ENCODE peak calls at places on chromosomes 11 and 22, in ten cellular contexts. One of them, this sample, is unnamed.

GRCh38 chr22:37485714-37486223 is 415 bp downstream of the MFNG start:
- DNase-seq in posterior cingulate gyrus: no peak
- DNase-seq in NCI-H1092: no peak
- DNase-seq in sciatic nerve: no peak
- DNase-seq in posterior vena cava: no peak
- DNase-seq in NCI-H69: no peak
- DNase-seq in uterus: no peak
- DNase-seq in left ventricle myocardium inferior: no peak
- DNase-seq in right cardiac atrium: no peak
- DNase-seq in GM23338: no peak
- DNase-seq in this sample: no peak

GRCh38 chr11:2401436-2401984 is 960 bp downstream of the TSSC4 start:
- DNase-seq in NCI-H69: no peak
- DNase-seq in right cardiac atrium: no peak
- DNase-seq in GM23338: no peak
- DNase-seq in left ventricle myocardium inferior: no peak
- DNase-seq in posterior cingulate gyrus: no peak
- DNase-seq in uterus: no peak
- DNase-seq in sciatic nerve: no peak
- DNase-seq in NCI-H1092: no peak
- DNase-seq in posterior vena cava: no peak
- DNase-seq in this sample: no peak

GRCh38 chr22:30279389-30279788 is 9.9 kb downstream of the CASTOR1 start:
- DNase-seq in NCI-H1092: no peak
- DNase-seq in posterior cingulate gyrus: no peak
- DNase-seq in right cardiac atrium: peak; percentile 86
- DNase-seq in NCI-H69: no peak
- DNase-seq in left ventricle myocardium inferior: peak; percentile 60
- DNase-seq in GM23338: no peak
- DNase-seq in sciatic nerve: peak; percentile 81
- DNase-seq in posterior vena cava: peak; percentile 90
- DNase-seq in uterus: no peak
- DNase-seq in this sample: no peak

GRCh38 chr11:111603633-111604130 is 1.4 kb downstream of the SIK2 start:
- DNase-seq in uterus: no peak
- DNase-seq in sciatic nerve: no peak
- DNase-seq in GM23338: no peak
- DNase-seq in left ventricle myocardium inferior: no peak
- DNase-seq in NCI-H1092: no peak
- DNase-seq in NCI-H69: no peak
- DNase-seq in posterior vena cava: no peak
- DNase-seq in posterior cingulate gyrus: no peak
- DNase-seq in right cardiac atrium: no peak
- DNase-seq in this sample: no peak

GRCh38 chr11:71988050-71988449 is 10.7 kb upstream of the IL18BP start:
- DNase-seq in NCI-H1092: no peak
- DNase-seq in posterior vena cava: no peak
- DNase-seq in NCI-H69: no peak
- DNase-seq in GM23338: no peak
- DNase-seq in posterior cingulate gyrus: no peak
- DNase-seq in left ventricle myocardium inferior: no peak
- DNase-seq in uterus: peak; percentile 78
- DNase-seq in sciatic nerve: no peak
- DNase-seq in right cardiac atrium: no peak
- DNase-seq in this sample: no peak

GRCh38 chr11:843818-844692 is 1.4 kb downstream of the TSPAN4 start:
- DNase-seq in posterior vena cava: peak; percentile 99
- DNase-seq in GM23338: peak; percentile 98
- DNase-seq in posterior cingulate gyrus: no peak
- DNase-seq in NCI-H69: peak; percentile 53
- DNase-seq in left ventricle myocardium inferior: peak; percentile 92
- DNase-seq in sciatic nerve: peak; percentile 96
- DNase-seq in right cardiac atrium: peak; percentile 98
- DNase-seq in NCI-H1092: no peak
- DNase-seq in uterus: peak; percentile 94
- DNase-seq in this sample: peak; percentile 96

GRCh38 chr11:59698506-59698905 is 15.1 kb downstream of the OR10V1 start:
- DNase-seq in GM23338: no peak
- DNase-seq in NCI-H1092: no peak
- DNase-seq in uterus: no peak
- DNase-seq in posterior vena cava: no peak
- DNase-seq in right cardiac atrium: no peak
- DNase-seq in posterior cingulate gyrus: no peak
- DNase-seq in sciatic nerve: no peak
- DNase-seq in left ventricle myocardium inferior: no peak
- DNase-seq in NCI-H69: no peak
- DNase-seq in this sample: no peak

GRCh38 chr11:9263840-9264380 is 1.2 kb downstream of the DENND5A start:
- DNase-seq in GM23338: no peak
- DNase-seq in sciatic nerve: no peak
- DNase-seq in NCI-H69: no peak
- DNase-seq in right cardiac atrium: no peak
- DNase-seq in posterior cingulate gyrus: no peak
- DNase-seq in left ventricle myocardium inferior: no peak
- DNase-seq in NCI-H1092: no peak
- DNase-seq in uterus: no peak
- DNase-seq in posterior vena cava: no peak
- DNase-seq in this sample: peak; percentile 22

GRCh38 chr11:27244900-27245299 is 118.1 kb downstream of the CCDC34 start:
- DNase-seq in sciatic nerve: no peak
- DNase-seq in left ventricle myocardium inferior: no peak
- DNase-seq in right cardiac atrium: no peak
- DNase-seq in GM23338: no peak
- DNase-seq in posterior cingulate gyrus: no peak
- DNase-seq in posterior vena cava: no peak
- DNase-seq in NCI-H1092: no peak
- DNase-seq in NCI-H69: no peak
- DNase-seq in uterus: no peak
- DNase-seq in this sample: no peak